ENCODE peak calls at places on chromosome X, in ten cellular contexts. W, C, K, X, F, Y, P, B, T and A are unnamed samples.

GRCh38 chrX:19672211-19672814 is 157.0 kb upstream of the MAP3K15 start:
- DNase-seq in X (no peak), C (no peak), B (no peak), K (no peak), Y (no peak), W (peak; percentile 14), F (no peak), T (no peak), P (no peak), A (no peak)

GRCh38 chrX:108199691-108200090 is 108.1 kb downstream of the ATG4A start:
- DNase-seq in C (peak; percentile 52), X (no peak), K (no peak), F (peak; percentile 54), P (peak; percentile 15), T (no peak), B (no peak), Y (peak; percentile 23), W (no peak), A (peak; percentile 45)

GRCh38 chrX:137143864-137144263 is 110.1 kb upstream of the GPR101 start:
- DNase-seq in F (no peak), X (no peak), C (no peak), P (no peak), Y (no peak), W (no peak), K (no peak), B (no peak), T (no peak), A (no peak)

GRCh38 chrX:38109042-38109904 is 102.9 kb downstream of the SYTL5 start:
- DNase-seq in P (no peak), F (no peak), B (no peak), Y (no peak), W (no peak), T (no peak), X (no peak), C (no peak), K (no peak), A (no peak)

GRCh38 chrX:36978886-36979285 is 29.3 kb upstream of the FAM47C start:
- DNase-seq in W (peak; percentile 47), B (no peak), K (no peak), P (no peak), T (no peak), Y (no peak), X (no peak), F (no peak), C (no peak), A (no peak)

GRCh38 chrX:68732906-68733493 is 85.5 kb downstream of the STARD8 start:
- DNase-seq in F (peak; percentile 60), W (peak; percentile 2), Y (peak; percentile 69), P (peak; percentile 62), B (peak; percentile 67), K (peak; percentile 88), X (peak; percentile 12), C (peak; percentile 79), T (peak; percentile 46), A (peak; percentile 58)

GRCh38 chrX:154490021-154490413 is 412 bp downstream of the SLC10A3 start:
- DNase-seq in F (peak; percentile 52), C (no peak), P (peak; percentile 29), Y (peak; percentile 43), K (no peak), X (no peak), W (peak; percentile 15), B (no peak), T (no peak), A (no peak)

GRCh38 chrX:3522016-3522690 is 175.7 kb upstream of the MXRA5 start:
- DNase-seq in W (peak; percentile 92), B (no peak), K (no peak), P (no peak), Y (no peak), T (no peak), F (peak; percentile 20), X (no peak), C (no peak), A (no peak)

GRCh38 chrX:153685751-153686676 is 1.7 kb upstream of the SLC6A8 start:
- DNase-seq in C (no peak), F (no peak), K (no peak), X (no peak), B (no peak), P (no peak), Y (no peak), T (no peak), W (no peak), A (no peak)

GRCh38 chrX:49627030-49627777 is 28.4 kb downstream of the GAGE1 start:
- DNase-seq in W (no peak), C (peak; percentile 3), Y (peak; percentile 52), K (no peak), P (peak; percentile 15), B (no peak), T (peak; percentile 3), F (peak; percentile 1), X (no peak), A (no peak)

GRCh38 chrX:40266490-40267333 is 169.0 kb upstream of the BCOR start:
- DNase-seq in C (peak; percentile 76), P (peak; percentile 42), X (no peak), Y (peak; percentile 87), F (peak; percentile 73), B (peak; percentile 59), T (peak; percentile 64), W (peak; percentile 36), K (peak; percentile 91), A (peak; percentile 69)

GRCh38 chrX:47815901-47816845 is 20.5 kb upstream of the ZNF81 start:
- DNase-seq in C (no peak), B (no peak), P (no peak), Y (no peak), F (peak; percentile 3), K (no peak), T (no peak), W (no peak), X (no peak), A (no peak)

GRCh38 chrX:132474522-132474921 is 14.3 kb downstream of the MBNL3 start:
- DNase-seq in Y (no peak), C (no peak), B (no peak), W (no peak), X (no peak), K (no peak), F (peak; percentile 9), P (no peak), T (no peak), A (no peak)

GRCh38 chrX:23694606-23695005 is 27.3 kb downstream of the PRDX4 start:
- DNase-seq in Y (peak; percentile 67), B (peak; percentile 67), X (peak; percentile 12), K (peak; percentile 89), W (peak; percentile 19), C (peak; percentile 44), P (peak; percentile 34), F (peak; percentile 68), T (peak; percentile 49), A (peak; percentile 39)

GRCh38 chrX:107025538-107025937 is 25.5 kb upstream of the MORC4 start:
- DNase-seq in C (peak; percentile 7), F (peak; percentile 48), Y (peak; percentile 36), X (no peak), B (peak; percentile 24), P (peak; percentile 6), K (no peak), T (no peak), W (peak; percentile 2), A (no peak)

GRCh38 chrX:18410038-18410437 is 15.4 kb upstream of the CDKL5 start:
- DNase-seq in P (no peak), K (no peak), F (peak; percentile 66), X (no peak), Y (peak; percentile 48), T (no peak), W (peak; percentile 19), C (no peak), B (no peak), A (no peak)
- TF ChIP-seq CTCF in P (no peak), K (no peak), F (peak; percentile 20), X (no peak), Y (peak; percentile 55), T (peak; percentile 48), W (peak; percentile 27), C (no peak), B (peak; percentile 43), A (peak; percentile 52)

GRCh38 chrX:76407795-76408194 is 19.7 kb upstream of the MAGEE1 start:
- DNase-seq in W (no peak), C (no peak), F (no peak), Y (no peak), P (no peak), T (no peak), K (no peak), B (no peak), X (no peak), A (no peak)
- TF ChIP-seq CTCF in W (no peak), C (no peak), F (no peak), Y (no peak), P (no peak), T (no peak), K (no peak), B (no peak), X (no peak), A (no peak)

GRCh38 chrX:9465380-9466114 is 689 bp downstream of the TBL1X start:
- DNase-seq in W (no peak), B (peak; percentile 48), P (peak; percentile 36), K (no peak), T (peak; percentile 6), F (peak; percentile 11), X (no peak), C (peak; percentile 29), Y (peak; percentile 50), A (peak; percentile 7)

GRCh38 chrX:9466711-9467110 is 1.9 kb downstream of the TBL1X start:
- DNase-seq in B (no peak), K (no peak), P (no peak), F (no peak), W (no peak), C (no peak), Y (no peak), T (no peak), X (no peak), A (no peak)

GRCh38 chrX:9467181-9467580 is 2.3 kb downstream of the TBL1X start:
- DNase-seq in T (no peak), W (no peak), K (no peak), P (no peak), B (no peak), X (no peak), C (peak; percentile 20), Y (no peak), F (no peak), A (no peak)

GRCh38 chrX:9466115-9466495 is 1.2 kb downstream of the TBL1X start:
- DNase-seq in B (no peak), T (peak; percentile 42), X (no peak), F (peak; percentile 25), K (peak; percentile 92), Y (peak; percentile 65), P (peak; percentile 15), W (no peak), C (peak; percentile 47), A (peak; percentile 4)

GRCh38 chrX:9467751-9468150 is 2.9 kb downstream of the TBL1X start:
- DNase-seq in P (no peak), B (no peak), X (no peak), Y (no peak), K (no peak), F (no peak), W (no peak), T (no peak), C (peak; percentile 22), A (no peak)
- TF ChIP-seq CTCF in P (no peak), B (no peak), X (no peak), Y (no peak), K (no peak), F (no peak), W (no peak), T (no peak), C (no peak), A (no peak)

DNA sequence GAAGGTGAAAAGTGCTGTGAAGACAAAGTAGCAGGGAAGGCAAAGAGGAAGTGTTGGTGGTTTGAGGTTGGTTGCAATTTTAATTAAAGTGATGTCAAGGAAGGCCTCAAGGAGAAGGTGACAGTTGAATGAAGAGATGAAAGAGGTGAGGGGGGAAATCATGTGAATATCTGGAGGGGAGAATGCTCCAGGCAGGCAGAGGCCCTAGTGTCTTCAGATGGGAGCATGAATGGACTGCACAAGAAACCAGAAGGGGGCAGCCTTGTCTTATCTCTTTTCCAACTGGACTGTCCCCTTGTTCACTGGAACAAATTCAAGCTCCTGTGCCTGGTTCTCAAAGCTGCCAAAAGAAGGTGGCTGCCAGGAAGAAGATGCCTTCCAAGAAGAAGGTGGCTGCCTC is 68.4 kb downstream of the MAOB start:
- DNase-seq in B (no peak), X (no peak), P (no peak), T (no peak), Y (no peak), C (peak; percentile 12), F (peak; percentile 11), K (no peak), W (no peak), A (peak; percentile 1)
- TF ChIP-seq CTCF in B (no peak), X (no peak), P (no peak), T (peak; percentile 16), Y (peak; percentile 36), C (no peak), F (no peak), K (no peak), W (peak; percentile 3), A (peak; percentile 24)